ENCODE peak calls at places on chromosomes 13 and 19, in seven cellular contexts. C is CD8-positive, alpha-beta memory T cell; Y is HEK293T; K is substantia nigra; W is AG10803; E is heart right ventricle; F is stimulated activated CD8-positive, alpha-beta memory T cell treated with anti-CD3 and anti-CD28 coated beads, Interleukin-7, amount 100 ng/mL, for 1 hour. I is an unnamed sample.

GRCh38 chr19:18304194-18304495 is 18.7 kb downstream of the LSM4 start:
- DNase-seq in F (no peak), W (no peak), E (no peak), Y (no peak), K (no peak), C (no peak), I (no peak)

GRCh38 chr13:92355213-92355612 is 871.4 kb upstream of the GPC6 start:
- DNase-seq in K (no peak), E (no peak), W (no peak), F (no peak), C (no peak), Y (peak; percentile 64), I (peak; percentile 10)

GRCh38 chr13:109778102-109778542 is 8.3 kb downstream of the IRS2 start:
- DNase-seq in F (no peak), C (no peak), K (no peak), W (no peak), E (no peak), Y (no peak), I (peak; percentile 74)

GRCh38 chr13:30830638-30830965 is 75.5 kb upstream of the MEDAG start:
- DNase-seq in W (no peak), Y (no peak), C (no peak), F (no peak), E (no peak), K (no peak), I (no peak)

GRCh38 chr19:51547397-51548212 is 16.1 kb upstream of the SIGLEC6 start:
- DNase-seq in K (no peak), C (no peak), Y (no peak), F (no peak), W (no peak), E (no peak), I (no peak)

GRCh38 chr19:6032827-6033226 is 54.9 kb upstream of the RANBP3 start:
- DNase-seq in C (no peak), Y (no peak), F (no peak), K (no peak), E (no peak), W (no peak), I (no peak)

GRCh38 chr19:34962945-34963530 is 991 bp downstream of the ZNF792 start:
- DNase-seq in Y (no peak), E (no peak), C (no peak), K (no peak), W (no peak), F (no peak), I (no peak)

GRCh38 chr19:53908106-53908932 is 759 bp upstream of the CACNG7 start:
- DNase-seq in E (peak; percentile 36), K (peak; percentile 74), W (peak; percentile 24), C (no peak), Y (peak; percentile 75), F (no peak), I (peak; percentile 41)

GRCh38 chr19:3322199-3322978 is 44.0 kb upstream of the NFIC start:
- DNase-seq in E (no peak), F (no peak), W (no peak), C (no peak), K (no peak), Y (no peak), I (no peak)

GRCh38 chr13:29594310-29594709 is 1.2 kb downstream of the SLC7A1 start:
- DNase-seq in E (no peak), K (no peak), C (peak; percentile 16), F (no peak), Y (peak; percentile 33), W (peak; percentile 88), I (peak; percentile 65)

I was measured in NCI-H748 treated with DMSO at 0.1 percent for 48 hours.